ENCODE peak calls at places on chromosomes 16 and 17, in seven cellular contexts. X, O, M, Z, P, C and J are unnamed samples.
A peak's percentile ranks its signal among the peaks of the same experiment; 100 is the strongest.

GRCh38 chr16:67399218-67399733 is 6.0 kb upstream of the TPPP3 start:
- DNase-seq in X (peak; percentile 85), P (peak; percentile 42), O (no peak), C (no peak), M (no peak), Z (peak; percentile 23), J (no peak)

GRCh38 chr17:38605230-38605851 is 411 bp downstream of the SRCIN1 start:
- DNase-seq in P (no peak), X (no peak), M (no peak), O (no peak), C (no peak), Z (no peak), J (no peak)

GRCh38 chr17:6269474-6269873 is 165.4 kb downstream of the AIPL1 start:
- DNase-seq in O (peak; percentile 68), M (no peak), P (peak; percentile 33), Z (no peak), X (peak; percentile 28), C (peak; percentile 56), J (no peak)

GRCh38 chr16:68197250-68197649 is 38.7 kb downstream of the ESRP2 start:
- DNase-seq in X (no peak), C (no peak), P (no peak), Z (no peak), O (peak; percentile 84), M (no peak), J (no peak)

GRCh38 chr16:59213952-59214351 is 479.8 kb upstream of the GOT2 start:
- DNase-seq in X (no peak), C (no peak), O (no peak), Z (no peak), P (no peak), M (no peak), J (no peak)

GRCh38 chr17:46903762-46904672 is 18.9 kb upstream of the GOSR2 start:
- DNase-seq in C (no peak), P (no peak), X (no peak), O (no peak), Z (no peak), M (no peak), J (no peak)

GRCh38 chr17:56982312-56982711 is 4.4 kb downstream of the SCPEP1 start:
- DNase-seq in C (peak; percentile 71), X (no peak), O (no peak), P (no peak), M (no peak), Z (no peak), J (peak; percentile 69)

GRCh38 chr17:32875904-32876413 is 965 bp downstream of the MYO1D start:
- DNase-seq in P (no peak), X (no peak), O (peak; percentile 37), Z (no peak), C (no peak), M (no peak), J (no peak)

GRCh38 chr17:40346061-40346767 is 18.3 kb downstream of the GJD3 start:
- DNase-seq in C (no peak), X (no peak), M (no peak), Z (no peak), O (no peak), P (no peak), J (no peak)

GRCh38 chr16:21033707-21034106 is 116.9 kb downstream of the DNAH3 start:
- DNase-seq in C (no peak), X (no peak), P (no peak), O (no peak), Z (no peak), M (no peak), J (no peak)

GRCh38 chr17:48002920-48003685 is 32.2 kb downstream of the CDK5RAP3 start:
- DNase-seq in M (peak; percentile 63), O (no peak), Z (no peak), C (no peak), P (no peak), X (no peak), J (no peak)

GRCh38 chr17:37614391-37614790 is 5.2 kb upstream of the SYNRG start:
- DNase-seq in P (no peak), C (peak; percentile 62), Z (no peak), O (peak; percentile 60), M (no peak), X (no peak), J (no peak)

GRCh38 chr16:12677472-12677871 is 126.2 kb downstream of the CPPED1 start:
- DNase-seq in P (peak; percentile 56), O (no peak), X (no peak), Z (no peak), C (no peak), M (no peak), J (no peak)

GRCh38 chr17:4949321-4950074 is 1.2 kb upstream of the PFN1 start:
- DNase-seq in X (peak; percentile 87), M (no peak), Z (peak; percentile 78), O (peak; percentile 85), C (peak; percentile 79), P (peak; percentile 94), J (peak; percentile 86)

GRCh38 chr17:5580367-5580766 is 3.9 kb downstream of the NLRP1 start:
- DNase-seq in C (no peak), M (no peak), X (no peak), O (no peak), Z (no peak), P (no peak), J (no peak)